ENCODE peak calls at places on chromosomes 13 and 19, in seven cellular contexts. V, A, L, E, C, K and X are unnamed samples.

GRCh38 chr19:51367565-51368365 is 1.0 kb downstream of the CLDND2 start:
- DNase-seq in L (peak; percentile 96), K (peak; percentile 100), C (peak; percentile 96), A (peak; percentile 97), V (peak; percentile 98), E (peak; percentile 96), X (peak; percentile 73)

GRCh38 chr13:27171244-27171829 is at the start of gene USP12:
- DNase-seq in A (no peak), E (no peak), L (peak; percentile 60), V (peak; percentile 86), K (peak; percentile 76), C (no peak), X (no peak)

GRCh38 chr13:109859216-109859835 is 72.9 kb upstream of the IRS2 start:
- DNase-seq in C (no peak), A (no peak), K (no peak), V (no peak), E (no peak), L (no peak), X (peak; percentile 69)

GRCh38 chr19:778910-779653 is 18.2 kb upstream of the PTBP1 start:
- DNase-seq in K (no peak), V (no peak), E (peak; percentile 81), A (no peak), C (no peak), L (no peak), X (no peak)

GRCh38 chr13:50299546-50300249 is 284.5 kb downstream of the KCNRG start:
- DNase-seq in A (no peak), V (no peak), E (no peak), K (no peak), L (no peak), C (no peak), X (peak; percentile 58)

GRCh38 chr19:19385900-19386339 is 19.6 kb upstream of the GATAD2A start:
- DNase-seq in V (no peak), E (no peak), C (no peak), K (peak; percentile 74), A (no peak), L (no peak), X (no peak)

GRCh38 chr19:7700128-7700470 is 1.8 kb downstream of the FCER2 start:
- DNase-seq in A (no peak), E (no peak), C (no peak), L (no peak), V (no peak), K (no peak), X (no peak)

GRCh38 chr13:77325371-77325941 is 1.4 kb downstream of the MYCBP2 start:
- DNase-seq in E (no peak), V (peak; percentile 6), C (no peak), A (no peak), L (no peak), K (no peak), X (no peak)

GRCh38 chr13:31056650-31057275 is 104.9 kb downstream of the HSPH1 start:
- DNase-seq in A (no peak), E (no peak), V (peak; percentile 50), L (no peak), K (no peak), C (no peak), X (no peak)

GRCh38 chr19:741506-742131 is 9.3 kb upstream of the MISP start:
- DNase-seq in A (no peak), E (peak; percentile 61), K (no peak), V (peak; percentile 71), L (peak; percentile 70), C (no peak), X (peak; percentile 25)

GRCh38 chr13:106636492-106636891 is 68.6 kb upstream of the ARGLU1 start:
- DNase-seq in C (no peak), V (no peak), E (no peak), A (no peak), L (no peak), K (no peak), X (no peak)

GRCh38 chr19:45340899-45341453 is 426 bp downstream of the KLC3 start:
- DNase-seq in A (no peak), K (no peak), L (no peak), C (no peak), V (no peak), E (no peak), X (peak; percentile 27)

GRCh38 chr13:103573446-103573845 is 507.2 kb upstream of the SLC10A2 start:
- DNase-seq in A (no peak), C (no peak), K (no peak), E (no peak), V (no peak), L (no peak), X (no peak)

GRCh38 chr19:44891016-44891882 is at the start of gene TOMM40:
- DNase-seq in K (peak; percentile 98), C (no peak), V (peak; percentile 97), A (no peak), L (no peak), E (peak; percentile 99), X (peak; percentile 99)

GRCh38 chr19:54160182-54160811 is 776 bp upstream of the LENG1 start:
- DNase-seq in E (no peak), V (no peak), C (no peak), K (peak; percentile 58), A (no peak), L (peak; percentile 57), X (no peak)

GRCh38 chr19:44789943-44790467 is 12.3 kb downstream of the CBLC start:
- DNase-seq in K (no peak), V (no peak), L (no peak), C (no peak), E (no peak), A (no peak), X (no peak)

GRCh38 chr19:55642153-55643002 is 1.1 kb upstream of the ZNF581 start:
- DNase-seq in L (peak; percentile 28), E (no peak), V (peak; percentile 47), K (peak; percentile 61), A (no peak), C (no peak), X (no peak)

GRCh38 chr13:71624641-71625040 is 242.4 kb downstream of the DACH1 start:
- DNase-seq in A (no peak), L (no peak), C (no peak), E (no peak), K (no peak), V (no peak), X (no peak)

GRCh38 chr19:38730470-38730730 is 13.9 kb downstream of the CAPN12 start:
- DNase-seq in C (no peak), V (no peak), L (no peak), E (no peak), K (no peak), A (no peak), X (no peak)

GRCh38 chr19:15475611-15476010 is 3.7 kb downstream of the PGLYRP2 start:
- DNase-seq in C (no peak), V (no peak), L (no peak), E (no peak), K (no peak), A (no peak), X (no peak)

GRCh38 chr19:33418871-33419762 is 45.6 kb downstream of the CEBPG start:
- DNase-seq in A (no peak), L (no peak), K (no peak), C (no peak), V (no peak), E (no peak), X (no peak)

GRCh38 chr19:927044-927706 is 1.3 kb downstream of the ARID3A start:
- DNase-seq in A (no peak), V (peak; percentile 78), K (no peak), C (no peak), E (peak; percentile 85), L (peak; percentile 73), X (no peak)

GRCh38 chr19:51417107-51417806 is at the start of gene SIGLEC10:
- DNase-seq in K (no peak), E (no peak), L (no peak), A (no peak), V (no peak), C (no peak), X (no peak)

GRCh38 chr19:52622261-52622660 is 15.9 kb downstream of the ZNF83 start:
- DNase-seq in E (no peak), A (no peak), C (no peak), V (no peak), L (no peak), K (no peak), X (no peak)

GRCh38 chr19:52621376-52621775 is 16.8 kb downstream of the ZNF83 start:
- DNase-seq in C (no peak), L (no peak), E (no peak), V (no peak), K (no peak), A (no peak), X (no peak)

GRCh38 chr19:52626915-52627314 is 11.2 kb downstream of the ZNF83 start:
- DNase-seq in C (no peak), V (no peak), K (no peak), E (no peak), L (peak; percentile 39), A (no peak), X (no peak)
- TF ChIP-seq JUND in C (no peak), V (no peak), K (no peak), E (no peak), L (no peak), A (no peak), X (no peak)

DNA sequence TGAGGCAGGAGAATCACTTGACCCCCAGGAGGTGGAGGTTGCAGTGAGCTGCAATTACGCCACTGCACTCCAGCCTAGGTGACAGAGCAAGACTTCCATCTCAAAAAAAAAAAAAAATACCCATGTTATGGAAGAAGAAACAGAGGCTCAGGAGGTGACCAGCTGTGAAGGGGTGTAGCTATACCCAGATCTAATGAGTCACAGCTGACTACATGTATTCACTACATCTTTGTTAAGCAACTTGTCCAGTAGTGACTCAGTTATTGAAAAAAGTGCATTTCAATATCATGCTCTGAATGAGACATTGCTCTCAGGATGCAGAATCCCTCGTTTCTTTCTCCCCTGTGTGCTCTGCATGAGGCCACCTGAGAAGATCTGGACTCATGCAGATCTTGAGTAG is 16.1 kb upstream of the SPART start:
- DNase-seq in C (no peak), K (no peak), V (no peak), A (no peak), E (no peak), L (no peak), X (no peak)
- TF ChIP-seq JUND in C (no peak), K (no peak), V (no peak), A (no peak), E (no peak), L (no peak), X (no peak)

GRCh38 chr13:113210834-113211233 is 1.4 kb downstream of the CUL4A start:
- DNase-seq in C (no peak), E (no peak), L (no peak), A (no peak), K (no peak), V (no peak), X (no peak)

GRCh38 chr13:113209336-113209879 is at the start of gene CUL4A:
- DNase-seq in K (peak; percentile 59), E (peak; percentile 61), C (no peak), V (peak; percentile 90), L (peak; percentile 70), A (peak; percentile 31), X (peak; percentile 85)

GRCh38 chr13:113208424-113209335 is at the start of gene PCID2:
- DNase-seq in V (peak; percentile 97), C (peak; percentile 48), A (peak; percentile 82), K (peak; percentile 98), L (peak; percentile 75), E (peak; percentile 82), X (peak; percentile 92)

GRCh38 chr13:113209880-113210421 is 538 bp downstream of the CUL4A start:
- DNase-seq in V (peak; percentile 75), L (no peak), K (peak; percentile 76), C (no peak), A (peak; percentile 45), E (peak; percentile 32), X (peak; percentile 82)

GRCh38 chr13:113211774-113212173 is 2.4 kb downstream of the CUL4A start:
- DNase-seq in K (no peak), A (no peak), E (peak; percentile 51), V (no peak), C (no peak), L (no peak), X (no peak)
- TF ChIP-seq JUND in K (no peak), A (no peak), E (no peak), V (no peak), C (no peak), L (no peak), X (no peak)

GRCh38 chr13:33348366-33348765 is 62.8 kb upstream of the STARD13 start:
- DNase-seq in A (no peak), C (no peak), L (no peak), V (no peak), E (no peak), K (no peak), X (peak; percentile 27)
- TF ChIP-seq JUND in A (no peak), C (no peak), L (no peak), V (no peak), E (no peak), K (no peak), X (no peak)